ENCODE peak calls at places on chromosomes 5 and 9, in eight cellular contexts. J is GM23248, H is hepatocyte, F is OCI-LY7, L is SK-N-SH, B is HCT116, P is PC-3, G is neural progenitor cell. W is an unnamed sample.
A peak's percentile ranks its signal among the peaks of the same experiment; 100 is the strongest.

GRCh38 chr9:107707419-107707837 is 217.9 kb upstream of the KLF4 start:
- DNase-seq in J (peak; percentile 86), H (peak; percentile 42), F (no peak), L (no peak), B (no peak), P (no peak), G (no peak), W (no peak)

GRCh38 chr5:32217886-32218396 is 43.8 kb upstream of the GOLPH3 start:
- DNase-seq in J (no peak), H (peak; percentile 56), F (peak; percentile 76), L (no peak), B (no peak), P (peak; percentile 22), G (peak; percentile 42), W (peak; percentile 97)

GRCh38 chr9:19113964-19114679 is 11.4 kb upstream of the HAUS6 start:
- DNase-seq in J (no peak), H (no peak), F (no peak), L (no peak), B (no peak), P (no peak), G (no peak), W (no peak)

GRCh38 chr5:77302247-77302646 is 91.8 kb downstream of the PDE8B start:
- DNase-seq in J (no peak), H (no peak), F (no peak), L (peak; percentile 18), B (no peak), P (no peak), G (peak; percentile 11), W (no peak)

GRCh38 chr9:118928723-118929122 is 440.5 kb downstream of the BRINP1 start:
- DNase-seq in J (no peak), H (no peak), F (no peak), L (no peak), B (no peak), P (no peak), G (peak; percentile 56), W (no peak)

GRCh38 chr5:27810458-27810857 is 772.1 kb upstream of the CDH9 start:
- DNase-seq in J (no peak), H (no peak), F (no peak), L (no peak), B (no peak), P (peak; percentile 36), G (no peak), W (no peak)

GRCh38 chr5:112757468-112758208 is 20.0 kb downstream of the APC start:
- DNase-seq in J (peak; percentile 73), H (peak; percentile 68), F (peak; percentile 74), L (peak; percentile 49), B (peak; percentile 48), P (peak; percentile 79), G (peak; percentile 69), W (peak; percentile 80)

GRCh38 chr9:21081451-21081850 is 3.7 kb upstream of the IFNB1 start:
- DNase-seq in J (no peak), H (no peak), F (no peak), L (no peak), B (no peak), P (no peak), G (no peak), W (no peak)

GRCh38 chr5:120567066-120567465 is 103.0 kb downstream of the PRR16 start:
- DNase-seq in J (no peak), H (no peak), F (no peak), L (no peak), B (no peak), P (no peak), G (no peak), W (no peak)

GRCh38 chr5:72015103-72015548 is 92.1 kb upstream of the MAP1B start:
- DNase-seq in J (peak; percentile 44), H (peak; percentile 58), F (no peak), L (peak; percentile 33), B (peak; percentile 93), P (peak; percentile 45), G (no peak), W (no peak)

GRCh38 chr5:168833936-168834335 is 254.8 kb upstream of the PANK3 start:
- DNase-seq in J (no peak), H (no peak), F (no peak), L (no peak), B (no peak), P (no peak), G (peak; percentile 29), W (no peak)

GRCh38 chr5:1019001-1019651 is 10.5 kb downstream of the NKD2 start:
- DNase-seq in J (no peak), H (no peak), F (no peak), L (no peak), B (no peak), P (no peak), G (no peak), W (no peak)

GRCh38 chr5:173880306-173880985 is 7.7 kb upstream of the CPEB4 start:
- DNase-seq in J (peak; percentile 94), H (no peak), F (no peak), L (no peak), B (no peak), P (peak; percentile 46), G (no peak), W (no peak)

GRCh38 chr9:131641618-131642495 is 96.5 kb downstream of the PRRT1B start:
- DNase-seq in J (no peak), H (peak; percentile 85), F (no peak), L (no peak), B (no peak), P (no peak), G (no peak), W (no peak)

GRCh38 chr9:137866226-137867141 is 11.1 kb upstream of the CACNA1B start:
- DNase-seq in J (no peak), H (no peak), F (no peak), L (peak; percentile 53), B (no peak), P (no peak), G (no peak), W (no peak)

GRCh38 chr9:33798545-33798944 is 3.2 kb downstream of the PRSS3 start:
- DNase-seq in J (no peak), H (no peak), F (no peak), L (no peak), B (no peak), P (no peak), G (no peak), W (no peak)

GRCh38 chr9:9719373-9720112 is 893.3 kb downstream of the PTPRD start:
- DNase-seq in J (no peak), H (no peak), F (no peak), L (no peak), B (no peak), P (no peak), G (peak; percentile 17), W (no peak)

GRCh38 chr9:135189497-135189896 is 102.0 kb downstream of the OLFM1 start:
- DNase-seq in J (no peak), H (no peak), F (no peak), L (no peak), B (no peak), P (no peak), G (no peak), W (no peak)

GRCh38 chr9:136803551-136804508 is 3.9 kb upstream of the RABL6 start:
- DNase-seq in J (no peak), H (no peak), F (no peak), L (no peak), B (no peak), P (no peak), G (no peak), W (no peak)

GRCh38 chr5:176618783-176619182 is 8.8 kb upstream of the GPRIN1 start:
- DNase-seq in J (no peak), H (no peak), F (no peak), L (peak; percentile 51), B (no peak), P (no peak), G (no peak), W (no peak)

GRCh38 chr5:33588654-33589372 is 148.0 kb downstream of the TARS1 start:
- DNase-seq in J (no peak), H (peak; percentile 25), F (peak; percentile 27), L (peak; percentile 29), B (peak; percentile 47), P (peak; percentile 24), G (peak; percentile 77), W (no peak)

GRCh38 chr5:19923742-19924141 is 64.3 kb downstream of the CDH18 start:
- DNase-seq in J (no peak), H (peak; percentile 7), F (no peak), L (no peak), B (no peak), P (no peak), G (no peak), W (no peak)
- H3K79me2 ChIP-seq in J (no peaks in the 10 kb centered on the region), H (no peaks in the 10 kb centered on the region), F (no peaks in the 10 kb centered on the region), L (no peaks in the 10 kb centered on the region), B (no peaks in the 10 kb centered on the region), P (no peaks in the 10 kb centered on the region), G (no peaks in the 10 kb centered on the region), W (no peaks in the 10 kb centered on the region)

DNA sequence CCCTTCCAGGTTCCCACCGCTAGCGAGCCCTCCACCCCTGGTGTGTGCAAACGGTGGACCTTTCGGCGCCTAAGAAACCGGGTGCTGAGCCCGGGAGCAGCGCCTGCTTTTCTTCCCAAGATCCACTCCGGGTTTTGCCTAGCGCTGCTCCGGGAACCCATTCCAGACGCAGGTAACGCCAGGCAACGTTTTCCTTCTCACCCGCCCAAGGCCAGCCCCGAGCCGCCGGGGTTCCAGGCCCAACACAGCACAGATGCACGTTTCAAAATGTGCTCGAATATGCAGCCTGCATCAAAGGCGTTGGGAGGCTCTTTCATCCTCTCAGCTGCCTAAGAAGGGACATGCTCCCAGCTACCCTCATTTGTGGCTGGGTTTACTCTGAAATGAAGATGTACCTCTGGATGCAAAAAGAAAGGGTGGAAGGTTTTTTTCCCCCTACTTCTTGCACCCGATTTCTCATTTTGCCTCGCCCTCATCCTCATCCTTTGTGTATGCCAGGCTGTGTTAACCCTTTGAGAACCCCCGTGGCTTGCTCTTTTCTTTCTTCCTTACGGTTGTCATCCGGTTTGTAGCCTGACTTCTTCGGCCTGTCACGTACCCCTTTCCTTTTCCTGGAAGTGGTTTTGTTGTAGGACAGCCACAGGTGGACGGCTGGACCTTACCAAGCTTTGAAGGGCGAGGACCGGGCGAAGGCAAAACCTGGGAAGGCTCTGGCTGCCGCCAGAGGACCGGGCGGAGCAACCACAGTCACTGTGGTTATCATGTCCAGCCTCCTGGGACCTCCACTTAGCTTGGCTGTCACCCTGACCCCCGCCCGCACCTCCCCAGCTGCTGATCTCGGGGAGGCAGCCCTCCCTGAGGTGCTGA is 227.0 kb downstream of the SMARCA2 start:
- DNase-seq in J (peak; percentile 90), H (peak; percentile 92), F (peak; percentile 89), L (peak; percentile 86), B (peak; percentile 83), P (peak; percentile 71), G (peak; percentile 94), W (peak; percentile 84)
- TF ChIP-seq EZH2phosphoT487 in J (no peak), H (no peak), F (no peak), L (no peak), B (no peak), P (no peak), G (no peak), W (no peak)

GRCh38 chr5:44697025-44697424 is 111.7 kb upstream of the MRPS30 start:
- DNase-seq in J (no peak), H (no peak), F (no peak), L (no peak), B (no peak), P (no peak), G (no peak), W (no peak)

GRCh38 chr5:44695259-44695658 is 113.5 kb upstream of the MRPS30 start:
- DNase-seq in J (no peak), H (no peak), F (no peak), L (no peak), B (no peak), P (no peak), G (no peak), W (no peak)

GRCh38 chr5:44691811-44692210 is 116.9 kb upstream of the MRPS30 start:
- DNase-seq in J (no peak), H (no peak), F (no peak), L (no peak), B (peak; percentile 71), P (peak; percentile 96), G (no peak), W (no peak)
- H3K79me2 ChIP-seq in J (no peaks in the 10 kb centered on the region), H (no peaks in the 10 kb centered on the region), F (no peaks in the 10 kb centered on the region), L (no peaks in the 10 kb centered on the region), B (no peaks in the 10 kb centered on the region), P (no peaks in the 10 kb centered on the region), G (no peaks in the 10 kb centered on the region), W (no peaks in the 10 kb centered on the region)

GRCh38 chr9:69573666-69574456 is 98.3 kb downstream of the APBA1 start:
- DNase-seq in J (peak; percentile 47), H (no peak), F (no peak), L (no peak), B (no peak), P (no peak), G (no peak), W (no peak)
- TF ChIP-seq EZH2phosphoT487 in J (no peak), H (no peak), F (no peak), L (no peak), B (no peak), P (no peak), G (no peak), W (no peak)

W was measured in MM.1S.